ENCODE peak calls at places on chromosomes 1 and 21, in ten cellular contexts. One of them, this sample, is unnamed.

GRCh38 chr1:223732993-223733798 is 20.9 kb downstream of the CAPN2 start:
- DNase-seq in retinal pigment epithelial cell: no peak
- DNase-seq in anterior cingulate cortex: no peak
- DNase-seq in progenitor cell of endocrine pancreas: no peak
- DNase-seq in NCI-H1436: no peak
- DNase-seq in GM04504: no peak
- DNase-seq in amniotic stem cell: no peak
- DNase-seq in tibial artery: no peak
- DNase-seq in H4: no peak
- DNase-seq in activated naive CD4-positive, alpha-beta T cell treated with anti-CD3 and anti-CD28 coated beads for 36 hours: no peak
- DNase-seq in this sample: no peak

GRCh38 chr21:36945496-36946138 is 20.9 kb downstream of the HLCS start:
- DNase-seq in retinal pigment epithelial cell: no peak
- DNase-seq in anterior cingulate cortex: no peak
- DNase-seq in progenitor cell of endocrine pancreas: no peak
- DNase-seq in NCI-H1436: no peak
- DNase-seq in GM04504: no peak
- DNase-seq in amniotic stem cell: no peak
- DNase-seq in tibial artery: no peak
- DNase-seq in H4: no peak
- DNase-seq in activated naive CD4-positive, alpha-beta T cell treated with anti-CD3 and anti-CD28 coated beads for 36 hours: no peak
- DNase-seq in this sample: no peak

GRCh38 chr1:154433161-154433681 is 28.1 kb downstream of the IL6R start:
- DNase-seq in retinal pigment epithelial cell: no peak
- DNase-seq in anterior cingulate cortex: no peak
- DNase-seq in progenitor cell of endocrine pancreas: no peak
- DNase-seq in NCI-H1436: no peak
- DNase-seq in GM04504: no peak
- DNase-seq in amniotic stem cell: no peak
- DNase-seq in tibial artery: no peak
- DNase-seq in H4: no peak
- DNase-seq in activated naive CD4-positive, alpha-beta T cell treated with anti-CD3 and anti-CD28 coated beads for 36 hours: peak; percentile 58
- DNase-seq in this sample: peak; percentile 34

GRCh38 chr1:20698195-20698910 is 19.5 kb downstream of the KIF17 start:
- DNase-seq in retinal pigment epithelial cell: no peak
- DNase-seq in anterior cingulate cortex: no peak
- DNase-seq in progenitor cell of endocrine pancreas: no peak
- DNase-seq in NCI-H1436: no peak
- DNase-seq in GM04504: peak; percentile 36
- DNase-seq in amniotic stem cell: peak; percentile 21
- DNase-seq in tibial artery: no peak
- DNase-seq in H4: no peak
- DNase-seq in activated naive CD4-positive, alpha-beta T cell treated with anti-CD3 and anti-CD28 coated beads for 36 hours: no peak
- DNase-seq in this sample: no peak

GRCh38 chr1:225881081-225882007 is 836 bp downstream of the TMEM63A start:
- DNase-seq in retinal pigment epithelial cell: no peak
- DNase-seq in anterior cingulate cortex: peak; percentile 45
- DNase-seq in progenitor cell of endocrine pancreas: no peak
- DNase-seq in NCI-H1436: no peak
- DNase-seq in GM04504: no peak
- DNase-seq in amniotic stem cell: no peak
- DNase-seq in tibial artery: peak; percentile 88
- DNase-seq in H4: peak; percentile 55
- DNase-seq in activated naive CD4-positive, alpha-beta T cell treated with anti-CD3 and anti-CD28 coated beads for 36 hours: peak; percentile 66
- DNase-seq in this sample: no peak

GRCh38 chr1:246907472-246907871 is 24.3 kb downstream of the AHCTF1 start:
- DNase-seq in retinal pigment epithelial cell: no peak
- DNase-seq in anterior cingulate cortex: no peak
- DNase-seq in progenitor cell of endocrine pancreas: no peak
- DNase-seq in NCI-H1436: peak; percentile 60
- DNase-seq in GM04504: no peak
- DNase-seq in amniotic stem cell: peak; percentile 19
- DNase-seq in tibial artery: no peak
- DNase-seq in H4: peak; percentile 42
- DNase-seq in activated naive CD4-positive, alpha-beta T cell treated with anti-CD3 and anti-CD28 coated beads for 36 hours: peak; percentile 32
- DNase-seq in this sample: no peak

GRCh38 chr1:44031051-44031899 is at the start of gene SLC6A9:
- DNase-seq in retinal pigment epithelial cell: no peak
- DNase-seq in anterior cingulate cortex: no peak
- DNase-seq in progenitor cell of endocrine pancreas: peak; percentile 28
- DNase-seq in NCI-H1436: peak; percentile 42
- DNase-seq in GM04504: peak; percentile 63
- DNase-seq in amniotic stem cell: no peak
- DNase-seq in tibial artery: peak; percentile 89
- DNase-seq in H4: peak; percentile 79
- DNase-seq in activated naive CD4-positive, alpha-beta T cell treated with anti-CD3 and anti-CD28 coated beads for 36 hours: peak; percentile 64
- DNase-seq in this sample: peak; percentile 19

GRCh38 chr1:155308493-155309422 is at the start of gene FDPS:
- DNase-seq in retinal pigment epithelial cell: peak; percentile 97
- DNase-seq in anterior cingulate cortex: peak; percentile 96
- DNase-seq in progenitor cell of endocrine pancreas: peak; percentile 86
- DNase-seq in NCI-H1436: peak; percentile 97
- DNase-seq in GM04504: peak; percentile 97
- DNase-seq in amniotic stem cell: peak; percentile 99
- DNase-seq in tibial artery: peak; percentile 99
- DNase-seq in H4: peak; percentile 100
- DNase-seq in activated naive CD4-positive, alpha-beta T cell treated with anti-CD3 and anti-CD28 coated beads for 36 hours: peak; percentile 99
- DNase-seq in this sample: peak; percentile 96

GRCh38 chr1:197782719-197783328 is 7.5 kb upstream of the DENND1B start:
- DNase-seq in retinal pigment epithelial cell: no peak
- DNase-seq in anterior cingulate cortex: no peak
- DNase-seq in progenitor cell of endocrine pancreas: no peak
- DNase-seq in NCI-H1436: no peak
- DNase-seq in GM04504: no peak
- DNase-seq in amniotic stem cell: no peak
- DNase-seq in tibial artery: no peak
- DNase-seq in H4: no peak
- DNase-seq in activated naive CD4-positive, alpha-beta T cell treated with anti-CD3 and anti-CD28 coated beads for 36 hours: no peak
- DNase-seq in this sample: no peak